ENCODE peak calls at places on chromosomes 11 and 22, in eight cellular contexts. One of them, this sample, is unnamed.

GRCh38 chr11:85941380-85941973 is 86.3 kb downstream of the CCDC83 start:
- DNase-seq in psoas muscle: peak
- DNase-seq in uterus: peak
- DNase-seq in thoracic aorta: no peak
- DNase-seq in mesenchymal stem cell: peak
- DNase-seq in HFF-Myc: no peak
- DNase-seq in mammary epithelial cell: peak
- DNase-seq in AG09309: no peak
- DNase-seq in this sample: no peak

GRCh38 chr11:8963569-8964323 is 496 bp downstream of the TMEM9B start:
- DNase-seq in mammary epithelial cell: no peak
- DNase-seq in mesenchymal stem cell: no peak
- DNase-seq in thoracic aorta: peak
- DNase-seq in HFF-Myc: no peak
- DNase-seq in uterus: no peak
- DNase-seq in psoas muscle: peak
- DNase-seq in AG09309: no peak
- DNase-seq in this sample: peak

GRCh38 chr11:99693941-99694492 is 673.3 kb downstream of the CNTN5 start:
- DNase-seq in uterus: no peak
- DNase-seq in AG09309: no peak
- DNase-seq in HFF-Myc: no peak
- DNase-seq in thoracic aorta: no peak
- DNase-seq in mesenchymal stem cell: peak
- DNase-seq in psoas muscle: no peak
- DNase-seq in mammary epithelial cell: peak
- DNase-seq in this sample: peak

GRCh38 chr22:21796231-21796630 is 60.6 kb upstream of the YPEL1 start:
- DNase-seq in mesenchymal stem cell: no peak
- DNase-seq in HFF-Myc: no peak
- DNase-seq in uterus: no peak
- DNase-seq in psoas muscle: no peak
- DNase-seq in mammary epithelial cell: no peak
- DNase-seq in AG09309: no peak
- DNase-seq in thoracic aorta: no peak
- DNase-seq in this sample: no peak

GRCh38 chr22:24486501-24486921 is 8.6 kb upstream of the UPB1 start:
- DNase-seq in mammary epithelial cell: peak
- DNase-seq in AG09309: peak
- DNase-seq in HFF-Myc: peak
- DNase-seq in mesenchymal stem cell: peak
- DNase-seq in psoas muscle: no peak
- DNase-seq in uterus: no peak
- DNase-seq in thoracic aorta: no peak
- DNase-seq in this sample: peak

GRCh38 chr11:110100476-110101240 is 7.5 kb downstream of the ZC3H12C start:
- DNase-seq in mesenchymal stem cell: no peak
- DNase-seq in uterus: no peak
- DNase-seq in HFF-Myc: no peak
- DNase-seq in psoas muscle: no peak
- DNase-seq in mammary epithelial cell: no peak
- DNase-seq in AG09309: no peak
- DNase-seq in thoracic aorta: no peak
- DNase-seq in this sample: no peak

GRCh38 chr22:25012743-25013142 is 60.2 kb downstream of the KIAA1671 start:
- DNase-seq in AG09309: no peak
- DNase-seq in psoas muscle: no peak
- DNase-seq in thoracic aorta: no peak
- DNase-seq in mesenchymal stem cell: no peak
- DNase-seq in uterus: no peak
- DNase-seq in HFF-Myc: no peak
- DNase-seq in mammary epithelial cell: no peak
- DNase-seq in this sample: no peak

GRCh38 chr11:74134661-74135515 is 35.9 kb downstream of the C2CD3 start:
- DNase-seq in psoas muscle: no peak
- DNase-seq in thoracic aorta: no peak
- DNase-seq in mesenchymal stem cell: peak
- DNase-seq in HFF-Myc: no peak
- DNase-seq in uterus: no peak
- DNase-seq in mammary epithelial cell: peak
- DNase-seq in AG09309: no peak
- DNase-seq in this sample: no peak

GRCh38 chr11:77113382-77114088 is 10.9 kb downstream of the OMP start:
- DNase-seq in psoas muscle: peak
- DNase-seq in AG09309: no peak
- DNase-seq in HFF-Myc: no peak
- DNase-seq in mesenchymal stem cell: peak
- DNase-seq in thoracic aorta: no peak
- DNase-seq in mammary epithelial cell: no peak
- DNase-seq in uterus: no peak
- DNase-seq in this sample: no peak

GRCh38 chr11:46175401-46176002 is 54.2 kb upstream of the PHF21A start:
- DNase-seq in uterus: no peak
- DNase-seq in HFF-Myc: no peak
- DNase-seq in mammary epithelial cell: no peak
- DNase-seq in AG09309: no peak
- DNase-seq in mesenchymal stem cell: no peak
- DNase-seq in psoas muscle: no peak
- DNase-seq in thoracic aorta: no peak
- DNase-seq in this sample: no peak

GRCh38 chr11:112361396-112361795 is 100.7 kb upstream of the PLET1 start:
- DNase-seq in mammary epithelial cell: no peak
- DNase-seq in mesenchymal stem cell: no peak
- DNase-seq in psoas muscle: no peak
- DNase-seq in AG09309: no peak
- DNase-seq in uterus: no peak
- DNase-seq in HFF-Myc: no peak
- DNase-seq in thoracic aorta: no peak
- DNase-seq in this sample: no peak

GRCh38 chr11:69516526-69516925 is 35.1 kb downstream of the LINC01488 start:
- DNase-seq in mammary epithelial cell: no peak
- DNase-seq in HFF-Myc: no peak
- DNase-seq in psoas muscle: no peak
- DNase-seq in uterus: no peak
- DNase-seq in thoracic aorta: no peak
- DNase-seq in AG09309: no peak
- DNase-seq in mesenchymal stem cell: no peak
- DNase-seq in this sample: no peak

DNA sequence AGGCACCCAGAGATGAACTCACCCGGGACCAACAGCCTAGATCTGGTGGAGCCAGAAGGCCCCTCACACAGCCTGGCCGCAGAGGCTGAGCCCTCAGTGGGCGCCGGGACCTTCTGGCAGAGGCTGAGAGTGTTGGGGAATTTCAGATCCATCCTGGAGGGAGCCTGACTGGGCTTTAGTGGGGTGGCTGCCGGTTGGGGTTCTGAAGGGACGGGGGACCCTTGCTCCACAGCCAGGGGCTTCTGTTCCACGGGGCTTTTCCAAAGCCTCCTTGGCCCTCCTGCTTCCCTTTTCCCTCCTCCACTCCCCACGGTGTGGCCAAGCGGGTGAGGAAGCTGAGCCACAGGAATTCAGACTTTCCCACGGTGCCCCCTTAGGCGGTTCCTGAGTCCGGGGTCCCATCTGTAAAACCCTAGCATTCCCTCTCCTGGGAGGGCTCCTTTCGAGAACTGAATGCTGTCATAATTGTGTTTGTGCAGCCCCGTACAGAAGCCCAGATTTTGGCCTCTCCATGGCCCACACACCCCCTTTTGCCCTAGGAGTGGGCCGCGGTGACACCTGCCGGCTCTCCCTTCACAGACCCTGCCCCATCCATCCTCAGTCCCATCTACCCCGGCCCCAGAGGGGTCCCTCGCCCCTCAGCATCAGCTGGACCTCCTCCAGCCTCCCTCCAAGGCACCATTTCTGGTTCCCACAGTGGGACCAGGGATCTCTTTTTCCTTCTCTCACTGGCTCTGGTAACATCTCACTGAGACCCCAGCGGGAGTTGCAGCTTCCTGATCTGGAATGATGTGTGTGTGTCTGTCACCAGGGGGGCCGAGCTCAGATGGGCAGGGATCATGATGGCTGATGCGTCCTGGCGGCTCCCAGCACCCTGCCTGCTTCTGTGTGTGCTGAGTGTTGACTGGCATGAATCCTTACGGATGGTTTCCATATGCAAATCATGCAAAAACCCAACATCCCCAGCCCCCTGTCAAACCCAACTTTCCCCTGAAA is 1048.4 kb downstream of the TBC1D22A start:
- DNase-seq in uterus: no peak
- DNase-seq in mammary epithelial cell: no peak
- DNase-seq in psoas muscle: no peak
- DNase-seq in HFF-Myc: no peak
- DNase-seq in AG09309: no peak
- DNase-seq in thoracic aorta: no peak
- DNase-seq in mesenchymal stem cell: no peak
- DNase-seq in this sample: no peak
- H3K4me3 ChIP-seq in uterus: no peak
- H3K4me3 ChIP-seq in mammary epithelial cell: no peak
- H3K4me3 ChIP-seq in psoas muscle: no peak
- H3K4me3 ChIP-seq in HFF-Myc: no peak
- H3K4me3 ChIP-seq in AG09309: no peak
- H3K4me3 ChIP-seq in thoracic aorta: no peak
- H3K4me3 ChIP-seq in mesenchymal stem cell: no peak
- H3K4me3 ChIP-seq in this sample: no peak

DNA sequence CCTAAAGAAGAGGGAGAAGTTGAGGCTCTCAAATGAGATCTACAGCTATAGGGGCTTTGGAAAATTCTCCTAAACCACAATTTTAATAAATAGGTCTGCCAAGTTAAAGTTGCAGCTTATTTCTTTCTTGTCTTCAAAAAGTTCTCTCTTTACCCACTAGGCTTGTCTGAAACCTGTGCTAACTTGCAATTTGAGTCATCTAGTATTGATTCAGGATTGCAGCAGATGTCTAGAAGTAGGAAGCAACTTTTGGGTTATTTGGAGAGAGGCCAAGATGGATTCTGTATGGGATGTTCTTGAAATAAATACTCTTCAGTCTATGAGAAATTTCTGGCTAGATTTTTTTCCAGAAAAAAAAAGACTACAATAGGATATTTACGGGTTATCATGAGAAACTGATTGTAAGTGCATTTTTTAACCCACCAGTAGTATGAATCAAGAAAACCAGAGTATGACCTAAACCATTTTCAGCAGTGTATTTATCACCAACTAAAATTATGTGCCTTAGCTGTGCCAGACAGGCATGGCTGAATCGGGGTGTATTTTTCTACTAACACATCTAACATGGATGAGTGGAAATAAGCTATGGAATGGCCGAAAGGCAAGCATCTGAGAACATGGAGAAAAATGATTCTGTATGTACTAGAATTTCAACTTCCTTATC is 4.9 kb upstream of the RAB38 start:
- DNase-seq in psoas muscle: no peak
- DNase-seq in mesenchymal stem cell: no peak
- DNase-seq in AG09309: no peak
- DNase-seq in HFF-Myc: no peak
- DNase-seq in mammary epithelial cell: peak
- DNase-seq in uterus: no peak
- DNase-seq in thoracic aorta: no peak
- DNase-seq in this sample: peak
- H3K4me3 ChIP-seq in psoas muscle: no peak
- H3K4me3 ChIP-seq in mesenchymal stem cell: no peak
- H3K4me3 ChIP-seq in AG09309: no peak
- H3K4me3 ChIP-seq in HFF-Myc: no peak
- H3K4me3 ChIP-seq in mammary epithelial cell: peak
- H3K4me3 ChIP-seq in uterus: no peak
- H3K4me3 ChIP-seq in thoracic aorta: no peak
- H3K4me3 ChIP-seq in this sample: no peak

GRCh38 chr11:128497057-128497957 is 90.1 kb downstream of the ETS1 start:
- DNase-seq in thoracic aorta: no peak
- DNase-seq in psoas muscle: peak
- DNase-seq in HFF-Myc: peak
- DNase-seq in AG09309: peak
- DNase-seq in mesenchymal stem cell: peak
- DNase-seq in uterus: peak
- DNase-seq in mammary epithelial cell: peak
- DNase-seq in this sample: peak
- H3K4me3 ChIP-seq in thoracic aorta: peak
- H3K4me3 ChIP-seq in psoas muscle: peak
- H3K4me3 ChIP-seq in HFF-Myc: peak
- H3K4me3 ChIP-seq in AG09309: peak
- H3K4me3 ChIP-seq in mesenchymal stem cell: no peak
- H3K4me3 ChIP-seq in uterus: peak
- H3K4me3 ChIP-seq in mammary epithelial cell: peak
- H3K4me3 ChIP-seq in this sample: peak

GRCh38 chr22:50011447-50012200 is 941 bp downstream of the IL17REL start:
- DNase-seq in uterus: no peak
- DNase-seq in AG09309: no peak
- DNase-seq in mammary epithelial cell: no peak
- DNase-seq in psoas muscle: no peak
- DNase-seq in mesenchymal stem cell: no peak
- DNase-seq in HFF-Myc: no peak
- DNase-seq in thoracic aorta: no peak
- DNase-seq in this sample: no peak

GRCh38 chr22:50009765-50010675 is 2.5 kb downstream of the IL17REL start:
- DNase-seq in mesenchymal stem cell: no peak
- DNase-seq in mammary epithelial cell: no peak
- DNase-seq in psoas muscle: no peak
- DNase-seq in uterus: no peak
- DNase-seq in HFF-Myc: no peak
- DNase-seq in thoracic aorta: no peak
- DNase-seq in AG09309: no peak
- DNase-seq in this sample: no peak

GRCh38 chr22:50009251-50009650 is 3.3 kb downstream of the IL17REL start:
- DNase-seq in AG09309: no peak
- DNase-seq in mesenchymal stem cell: no peak
- DNase-seq in psoas muscle: no peak
- DNase-seq in uterus: no peak
- DNase-seq in mammary epithelial cell: no peak
- DNase-seq in HFF-Myc: no peak
- DNase-seq in thoracic aorta: no peak
- DNase-seq in this sample: no peak

GRCh38 chr22:50012201-50013181 is at the start of gene IL17REL:
- DNase-seq in mesenchymal stem cell: peak
- DNase-seq in HFF-Myc: no peak
- DNase-seq in thoracic aorta: no peak
- DNase-seq in psoas muscle: no peak
- DNase-seq in uterus: peak
- DNase-seq in mammary epithelial cell: no peak
- DNase-seq in AG09309: no peak
- DNase-seq in this sample: no peak

DNA sequence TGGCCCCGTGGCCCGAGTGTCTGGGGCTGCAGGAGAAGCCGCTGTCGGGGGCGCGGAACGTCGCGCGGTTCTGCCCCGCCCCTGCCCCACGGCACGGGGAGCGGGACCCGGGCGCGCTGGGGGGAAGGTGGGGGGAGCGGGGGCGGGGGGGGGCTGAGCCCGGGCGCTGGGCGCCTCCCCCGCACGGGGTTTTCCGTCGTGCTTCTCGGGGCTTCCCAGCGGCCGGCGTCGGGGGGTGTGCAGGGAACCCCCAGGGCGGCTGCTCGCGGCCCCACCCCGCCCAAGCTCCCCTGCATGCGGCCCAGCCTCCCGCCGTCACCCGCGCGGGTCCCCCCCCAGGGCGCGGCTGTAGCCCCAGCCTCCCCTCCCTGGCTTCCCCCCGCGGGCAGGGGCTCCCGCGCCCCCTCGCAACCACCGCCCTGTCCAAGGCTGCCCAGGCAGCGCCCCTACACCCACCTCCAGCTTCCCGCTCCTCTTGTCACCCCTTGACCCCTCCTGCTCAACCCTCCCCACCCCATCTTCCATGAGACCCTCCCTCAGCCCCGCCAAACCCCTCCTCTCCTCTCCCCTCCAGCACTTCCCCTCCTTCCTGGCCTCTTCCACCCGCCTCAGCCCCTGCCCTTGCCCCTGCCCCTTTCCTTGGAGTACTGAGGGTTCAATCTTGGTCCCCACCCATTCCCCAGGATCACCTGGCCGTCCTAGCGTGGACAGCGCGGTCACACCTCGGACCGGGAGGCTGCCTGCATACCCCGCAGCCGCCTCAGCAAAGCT is 1.7 kb downstream of the IL17REL start:
- DNase-seq in AG09309: no peak
- DNase-seq in mesenchymal stem cell: no peak
- DNase-seq in HFF-Myc: no peak
- DNase-seq in thoracic aorta: no peak
- DNase-seq in uterus: no peak
- DNase-seq in psoas muscle: no peak
- DNase-seq in mammary epithelial cell: no peak
- DNase-seq in this sample: no peak
- H3K4me3 ChIP-seq in AG09309: no peak
- H3K4me3 ChIP-seq in mesenchymal stem cell: no peak
- H3K4me3 ChIP-seq in HFF-Myc: no peak
- H3K4me3 ChIP-seq in thoracic aorta: no peak
- H3K4me3 ChIP-seq in uterus: no peak
- H3K4me3 ChIP-seq in psoas muscle: no peak
- H3K4me3 ChIP-seq in mammary epithelial cell: no peak
- H3K4me3 ChIP-seq in this sample: no peak

This sample was measured in skeletal muscle cell.